ENCODE peak calls at places on chromosome 11, in ten cellular contexts. M is foreskin fibroblast; C is MCF 10A; Z is GM20000; A is CD8-positive, alpha-beta T cell; T is A673; D is bronchial epithelial cell; L is AG04450; U is fibroblast of lung; G is adrenal gland. R is an unnamed sample.

GRCh38 chr11:126731526-126731925 is 269.0 kb downstream of the KIRREL3 start:
- DNase-seq in M (no peak), C (no peak), Z (no peak), A (no peak), T (no peak), D (no peak), L (no peak), U (no peak), G (no peak), R (no peak)

GRCh38 chr11:111777094-111778046 is 11.2 kb upstream of the PPP2R1B start:
- DNase-seq in M (peak; percentile 85), C (peak; percentile 79), Z (peak; percentile 63), A (no peak), T (peak; percentile 88), D (peak; percentile 63), L (peak; percentile 63), U (peak; percentile 91), G (peak; percentile 38), R (peak; percentile 84)

GRCh38 chr11:1864216-1864615 is 11.3 kb downstream of the LSP1 start:
- DNase-seq in M (peak; percentile 55), C (no peak), Z (no peak), A (no peak), T (no peak), D (no peak), L (no peak), U (no peak), G (no peak), R (no peak)

GRCh38 chr11:98862169-98862568 is 158.6 kb upstream of the CNTN5 start:
- DNase-seq in M (no peak), C (no peak), Z (no peak), A (no peak), T (no peak), D (no peak), L (no peak), U (no peak), G (no peak), R (no peak)

GRCh38 chr11:114233755-114234154 is 62.4 kb upstream of the NNMT start:
- DNase-seq in M (peak; percentile 55), C (no peak), Z (no peak), A (no peak), T (no peak), D (peak; percentile 10), L (no peak), U (peak; percentile 71), G (no peak), R (peak; percentile 73)

GRCh38 chr11:14262271-14262846 is 96.6 kb downstream of the RRAS2 start:
- DNase-seq in M (peak; percentile 47), C (no peak), Z (no peak), A (no peak), T (no peak), D (no peak), L (no peak), U (no peak), G (no peak), R (no peak)

GRCh38 chr11:128686745-128687177 is 7.1 kb upstream of the FLI1 start:
- DNase-seq in M (peak; percentile 71), C (no peak), Z (peak; percentile 55), A (peak; percentile 72), T (no peak), D (peak; percentile 71), L (no peak), U (peak; percentile 34), G (no peak), R (peak; percentile 59)

GRCh38 chr11:60169264-60169915 is 13.5 kb downstream of the MS4A6A start:
- DNase-seq in M (no peak), C (peak; percentile 98), Z (no peak), A (no peak), T (peak; percentile 33), D (peak; percentile 93), L (no peak), U (no peak), G (no peak), R (peak; percentile 2)

GRCh38 chr11:14015711-14016110 is 53.2 kb downstream of the SPON1 start:
- DNase-seq in M (peak; percentile 80), C (peak; percentile 64), Z (no peak), A (no peak), T (no peak), D (peak; percentile 74), L (no peak), U (peak; percentile 68), G (peak; percentile 63), R (peak; percentile 22)

GRCh38 chr11:96105197-96105895 is 181.4 kb upstream of the MTMR2 start:
- DNase-seq in M (no peak), C (no peak), Z (no peak), A (no peak), T (peak; percentile 34), D (no peak), L (no peak), U (no peak), G (no peak), R (no peak)

GRCh38 chr11:3381794-3382193 is 2.8 kb upstream of the ZNF195 start:
- DNase-seq in M (no peak), C (no peak), Z (no peak), A (no peak), T (no peak), D (no peak), L (no peak), U (no peak), G (no peak), R (no peak)

GRCh38 chr11:47329431-47329993 is 23.0 kb downstream of the MYBPC3 start:
- DNase-seq in M (peak; percentile 17), C (no peak), Z (no peak), A (no peak), T (no peak), D (no peak), L (no peak), U (no peak), G (no peak), R (no peak)

GRCh38 chr11:73295259-73295995 is 12.6 kb upstream of the ARHGEF17 start:
- DNase-seq in M (peak; percentile 91), C (peak; percentile 80), Z (peak; percentile 84), A (peak; percentile 81), T (peak; percentile 89), D (peak; percentile 71), L (no peak), U (peak; percentile 68), G (peak; percentile 85), R (peak; percentile 69)

GRCh38 chr11:6062691-6063358 is 32.3 kb upstream of the OR56A1 start:
- DNase-seq in M (no peak), C (no peak), Z (no peak), A (no peak), T (no peak), D (no peak), L (no peak), U (no peak), G (no peak), R (no peak)
- TF ChIP-seq CTCF in M (no peak), C (no peak), Z (no peak), A (no peak), T (peak; percentile 10), D (no peak), L (no peak), U (no peak), G (no peak), R (no peak)

GRCh38 chr11:116835042-116835772 is 2.2 kb downstream of the APOA1 start:
- DNase-seq in M (no peak), C (no peak), Z (peak; percentile 48), A (no peak), T (no peak), D (no peak), L (no peak), U (no peak), G (no peak), R (no peak)

GRCh38 chr11:116838321-116839084 is 1.1 kb upstream of the APOA1 start:
- DNase-seq in M (no peak), C (no peak), Z (no peak), A (no peak), T (no peak), D (no peak), L (no peak), U (no peak), G (no peak), R (no peak)

GRCh38 chr11:116835791-116836647 is 1.4 kb downstream of the APOA1 start:
- DNase-seq in M (peak; percentile 97), C (peak; percentile 95), Z (peak; percentile 91), A (peak; percentile 88), T (peak; percentile 98), D (peak; percentile 78), L (peak; percentile 87), U (peak; percentile 95), G (peak; percentile 81), R (peak; percentile 87)

GRCh38 chr11:116836648-116837023 is 786 bp downstream of the APOA1 start:
- DNase-seq in M (no peak), C (no peak), Z (no peak), A (no peak), T (no peak), D (no peak), L (no peak), U (no peak), G (no peak), R (no peak)

DNA sequence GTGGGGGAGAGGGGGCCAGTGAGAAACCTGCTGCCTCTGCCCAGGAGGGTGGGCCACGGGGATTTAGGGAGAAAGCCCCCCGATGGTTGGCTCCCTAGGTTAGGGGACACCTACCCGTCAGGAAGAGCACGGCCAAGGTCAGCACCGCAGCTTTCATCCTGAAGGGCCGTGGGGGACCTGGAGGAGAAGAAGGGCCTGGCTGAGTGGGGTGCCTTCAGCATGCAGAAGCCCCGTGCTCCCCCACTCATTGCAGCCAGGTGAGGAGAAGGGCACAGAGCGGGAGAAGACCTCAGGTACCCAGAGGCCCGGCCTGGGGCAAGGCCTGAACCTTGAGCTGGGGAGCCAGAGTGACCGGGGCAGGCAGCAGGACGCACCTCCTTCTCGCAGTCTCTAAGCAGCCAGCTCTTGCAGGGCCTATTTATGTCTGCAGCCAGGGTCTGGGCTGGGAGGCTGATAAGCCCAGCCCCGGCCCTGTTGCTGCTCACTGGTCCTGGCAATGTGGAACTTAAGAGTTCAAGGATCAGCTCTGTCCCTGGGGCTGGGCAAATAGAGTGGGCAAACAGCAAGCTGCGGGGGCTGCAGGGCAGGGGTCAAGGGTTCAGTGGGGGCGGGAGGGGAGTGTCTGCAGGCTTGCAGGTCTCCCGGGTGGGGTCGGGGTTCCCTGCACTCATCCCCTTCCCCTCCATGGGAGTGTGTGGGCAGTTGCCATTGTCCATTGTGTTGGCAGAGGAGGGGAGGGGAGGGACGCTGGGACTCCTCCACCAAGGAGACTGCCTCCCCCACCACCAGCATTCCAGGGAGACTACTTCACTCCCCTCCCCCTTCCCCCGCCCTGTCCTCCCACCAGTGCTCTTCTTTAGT is at the start of gene APOA1:
- DNase-seq in M (no peak), C (no peak), Z (no peak), A (no peak), T (no peak), D (no peak), L (no peak), U (no peak), G (no peak), R (no peak)
- TF ChIP-seq CTCF in M (no peak), C (no peak), Z (no peak), A (no peak), T (no peak), D (no peak), L (no peak), U (no peak), G (no peak), R (no peak)

GRCh38 chr11:66280428-66280827 is 2.5 kb downstream of the CNIH2 start:
- DNase-seq in M (no peak), C (no peak), Z (no peak), A (no peak), T (peak; percentile 53), D (no peak), L (no peak), U (no peak), G (no peak), R (no peak)
- TF ChIP-seq CTCF in M (no peak), C (no peak), Z (no peak), A (no peak), T (peak; percentile 43), D (no peak), L (no peak), U (no peak), G (no peak), R (no peak)

GRCh38 chr11:46072172-46072964 is 48.9 kb downstream of the PHF21A start:
- DNase-seq in M (no peak), C (no peak), Z (no peak), A (no peak), T (no peak), D (no peak), L (no peak), U (no peak), G (no peak), R (peak; percentile 68)
- TF ChIP-seq CTCF in M (no peak), C (no peak), Z (no peak), A (no peak), T (no peak), D (no peak), L (no peak), U (no peak), G (no peak), R (no peak)